ENCODE peak calls at places on chromosome 14, in five cellular contexts. F is keratinocyte, M is HepG2, L is IMR-90, W is neural progenitor cell. V is an unnamed sample.
A peak's percentile ranks its signal among the peaks of the same experiment; 100 is the strongest.

GRCh38 chr14:85534914-85535313 is 5.0 kb downstream of the FLRT2 start:
- DNase-seq in F (no peak), M (no peak), L (no peak), W (peak; percentile 39), V (no peak)

GRCh38 chr14:21978184-21978998 is 304.8 kb upstream of the OR4E1 start:
- DNase-seq in F (no peak), M (peak; percentile 55), L (peak; percentile 15), W (peak; percentile 75), V (peak; percentile 62)

GRCh38 chr14:96055753-96056508 is 16.8 kb downstream of the C14orf132 start:
- DNase-seq in F (no peak), M (no peak), L (no peak), W (no peak), V (no peak)

GRCh38 chr14:65850429-65851145 is 438.1 kb downstream of the FUT8 start:
- DNase-seq in F (no peak), M (no peak), L (no peak), W (no peak), V (peak; percentile 9)

GRCh38 chr14:35964736-35965135 is 138.6 kb downstream of the BRMS1L start:
- DNase-seq in F (no peak), M (no peak), L (no peak), W (no peak), V (no peak)

GRCh38 chr14:35337557-35338255 is 45.5 kb downstream of the PSMA6 start:
- DNase-seq in F (no peak), M (no peak), L (no peak), W (no peak), V (no peak)

GRCh38 chr14:73728106-73729014 is 14.2 kb upstream of the PNMA1 start:
- DNase-seq in F (no peak), M (peak; percentile 60), L (peak; percentile 63), W (peak; percentile 88), V (peak; percentile 88)

GRCh38 chr14:33728010-33728498 is 222.8 kb downstream of the EGLN3 start:
- DNase-seq in F (no peak), M (no peak), L (no peak), W (no peak), V (peak; percentile 70)

GRCh38 chr14:59333668-59334067 is 131.5 kb downstream of the GPR135 start:
- DNase-seq in F (no peak), M (peak; percentile 40), L (peak; percentile 95), W (no peak), V (no peak)

GRCh38 chr14:89226789-89227489 is 190.1 kb downstream of the FOXN3 start:
- DNase-seq in F (no peak), M (no peak), L (no peak), W (no peak), V (no peak)

GRCh38 chr14:52950898-52951729 is at the start of gene FERMT2:
- DNase-seq in F (no peak), M (peak; percentile 79), L (peak; percentile 82), W (peak; percentile 97), V (peak; percentile 83)

GRCh38 chr14:91323031-91323430 is 78.5 kb upstream of the GPR68 start:
- DNase-seq in F (no peak), M (no peak), L (no peak), W (no peak), V (no peak)

GRCh38 chr14:24435192-24435810 is 5.5 kb downstream of the KHNYN start:
- DNase-seq in F (no peak), M (no peak), L (no peak), W (no peak), V (no peak)

GRCh38 chr14:31018057-31018645 is 7.3 kb upstream of the AP4S1 start:
- DNase-seq in F (no peak), M (no peak), L (peak; percentile 4), W (no peak), V (no peak)

GRCh38 chr14:105168093-105168420 is 519 bp downstream of the JAG2 start:
- DNase-seq in F (no peak), M (no peak), L (no peak), W (no peak), V (no peak)

GRCh38 chr14:91223028-91223783 is 21.3 kb downstream of the GPR68 start:
- DNase-seq in F (no peak), M (no peak), L (no peak), W (no peak), V (no peak)

GRCh38 chr14:34039428-34040047 is 88.7 kb upstream of the EGLN3 start:
- DNase-seq in F (no peak), M (peak; percentile 72), L (no peak), W (no peak), V (no peak)

GRCh38 chr14:75150150-75150549 is 23.3 kb upstream of the NEK9 start:
- DNase-seq in F (no peak), M (no peak), L (no peak), W (no peak), V (no peak)

GRCh38 chr14:53401646-53402045 is 248.5 kb upstream of the DDHD1 start:
- DNase-seq in F (no peak), M (no peak), L (no peak), W (no peak), V (no peak)

GRCh38 chr14:50830932-50831703 is at the start of gene NIN:
- DNase-seq in F (no peak), M (peak; percentile 33), L (peak; percentile 73), W (peak; percentile 93), V (peak; percentile 92)

GRCh38 chr14:95480109-95480886 is 36.2 kb downstream of the SYNE3 start:
- DNase-seq in F (no peak), M (no peak), L (peak; percentile 31), W (no peak), V (peak; percentile 58)

GRCh38 chr14:65187421-65188049 is 85.2 kb upstream of the MAX start:
- DNase-seq in F (no peak), M (no peak), L (no peak), W (peak; percentile 59), V (no peak)

GRCh38 chr14:83975435-83976222 is 1554.3 kb upstream of the FLRT2 start:
- DNase-seq in F (no peak), M (no peak), L (peak; percentile 67), W (no peak), V (no peak)

GRCh38 chr14:102868956-102869531 is 53.4 kb upstream of the AMN start:
- DNase-seq in F (no peak), M (no peak), L (no peak), W (no peak), V (no peak)

GRCh38 chr14:98059106-98059505 is 1212.9 kb downstream of the BCL11B start:
- DNase-seq in F (no peak), M (no peak), L (no peak), W (no peak), V (no peak)

GRCh38 chr14:87430810-87431209 is 562.2 kb downstream of the GALC start:
- DNase-seq in F (peak; percentile 48), M (peak; percentile 21), L (peak; percentile 75), W (no peak), V (peak; percentile 29)

GRCh38 chr14:57657487-57657886 is 163.8 kb upstream of the CCDC198 start:
- DNase-seq in F (no peak), M (no peak), L (peak; percentile 16), W (no peak), V (peak; percentile 33)

DNA sequence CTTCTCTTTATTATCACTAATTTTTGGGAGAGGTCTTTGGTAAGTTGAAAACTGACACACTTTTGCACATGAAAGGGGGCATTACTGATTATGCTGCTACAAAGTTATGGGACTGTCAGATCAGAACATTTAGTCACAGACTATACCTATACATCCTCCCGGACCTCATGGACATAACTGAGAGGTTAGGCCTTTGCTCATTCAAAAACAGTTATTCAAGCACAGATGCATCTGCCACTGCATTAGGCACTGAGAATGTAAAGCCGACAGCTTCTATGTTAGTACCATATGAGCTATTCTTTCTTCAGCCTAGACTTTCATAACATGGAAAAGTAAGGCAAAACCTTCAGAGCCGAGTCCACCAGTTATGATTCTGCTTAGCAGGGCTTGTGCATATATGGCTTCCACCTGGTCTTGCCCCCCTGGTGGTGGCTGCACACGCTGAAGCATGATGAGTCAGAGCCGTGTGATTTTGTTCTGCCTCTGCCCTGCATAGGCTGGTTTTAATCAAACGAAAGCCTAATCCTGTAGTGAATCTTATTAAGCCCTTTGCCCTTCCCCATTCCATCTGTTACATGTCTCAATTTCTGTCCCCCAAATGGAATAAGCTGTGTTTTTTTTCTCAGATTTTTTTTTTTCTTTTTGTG is 21.8 kb upstream of the RNU6-8 start:
- DNase-seq in F (no peak), M (peak; percentile 68), L (peak; percentile 54), W (peak; percentile 47), V (peak; percentile 73)
- TF ChIP-seq CTCF in F (peak; percentile 56), M (peak; percentile 64), L (peak; percentile 39), W (peak; percentile 24), V (peak; percentile 61)

DNA sequence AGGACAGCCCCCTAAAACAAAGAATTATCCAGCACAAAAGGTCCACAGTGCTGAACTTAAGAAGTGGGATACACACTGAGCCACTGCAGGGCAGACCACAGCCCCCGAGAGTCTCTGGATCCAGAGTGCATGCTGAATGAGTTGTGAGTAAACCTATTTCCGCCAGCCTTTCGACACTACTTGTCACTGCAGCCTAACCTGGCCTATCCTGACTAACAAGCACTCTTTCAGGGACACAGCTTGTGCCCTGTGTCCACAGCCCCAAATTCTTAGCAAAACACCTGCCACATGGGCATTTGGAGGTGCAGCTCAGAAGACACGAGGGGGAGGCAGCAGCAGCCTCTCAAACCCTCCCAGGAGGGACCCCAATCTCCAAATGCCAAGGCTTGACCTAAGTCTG is 31.3 kb downstream of the ITPK1 start:
- DNase-seq in F (no peak), M (no peak), L (no peak), W (no peak), V (no peak)
- H3K4me2 ChIP-seq in F (no peak overlapping the region), M (no peak overlapping the region), L (no peak overlapping the region), W (no peak overlapping the region), V (no peak overlapping the region)

DNA sequence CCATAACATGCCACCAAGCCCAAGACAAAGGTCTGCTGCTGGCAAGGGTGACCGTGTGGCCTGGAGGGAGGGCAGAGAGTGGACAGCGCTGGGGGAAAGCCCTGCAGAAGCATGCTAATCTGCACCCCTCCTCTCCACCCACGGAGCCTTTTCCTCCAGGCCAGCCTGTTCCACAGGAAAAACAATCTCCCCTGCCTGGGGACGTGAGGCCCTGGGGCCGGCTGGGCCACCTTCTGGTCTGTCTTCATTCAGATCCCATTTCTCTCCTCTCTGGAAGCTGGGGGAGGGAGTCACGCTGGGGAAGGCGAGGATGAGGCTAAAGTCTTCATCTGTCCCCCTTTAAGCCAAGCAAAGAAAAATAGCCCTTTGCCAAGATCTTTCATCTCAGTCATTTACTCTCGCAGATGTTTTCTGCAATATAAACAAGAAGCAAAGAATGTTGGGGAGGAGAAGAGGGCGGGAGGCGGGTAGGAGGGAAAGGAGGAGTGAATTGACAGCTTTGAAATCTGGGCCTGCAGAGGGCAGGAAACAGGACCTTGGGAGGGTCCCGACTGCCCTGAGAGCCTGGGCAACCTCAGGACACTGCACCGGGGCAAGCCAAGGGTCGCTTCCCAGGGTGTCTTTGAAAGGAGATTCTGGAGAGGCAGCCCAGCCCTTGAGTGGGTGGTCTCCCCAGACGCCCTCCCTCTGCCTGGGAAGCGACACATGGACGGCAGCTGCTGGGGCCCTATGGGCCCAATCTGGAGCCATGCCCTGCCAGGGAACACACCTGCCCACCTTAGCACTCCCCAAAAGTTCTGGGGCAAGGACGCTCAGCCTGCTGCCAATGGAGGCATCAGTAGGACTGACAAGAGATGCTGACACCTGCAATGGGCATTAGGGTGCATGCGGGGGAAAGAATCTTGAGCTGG is 133.6 kb downstream of the ZFP36L1 start:
- DNase-seq in F (no peak), M (no peak), L (peak; percentile 61), W (no peak), V (no peak)
- TF ChIP-seq CTCF in F (no peak), M (no peak), L (peak; percentile 5), W (no peak), V (no peak)

DNA sequence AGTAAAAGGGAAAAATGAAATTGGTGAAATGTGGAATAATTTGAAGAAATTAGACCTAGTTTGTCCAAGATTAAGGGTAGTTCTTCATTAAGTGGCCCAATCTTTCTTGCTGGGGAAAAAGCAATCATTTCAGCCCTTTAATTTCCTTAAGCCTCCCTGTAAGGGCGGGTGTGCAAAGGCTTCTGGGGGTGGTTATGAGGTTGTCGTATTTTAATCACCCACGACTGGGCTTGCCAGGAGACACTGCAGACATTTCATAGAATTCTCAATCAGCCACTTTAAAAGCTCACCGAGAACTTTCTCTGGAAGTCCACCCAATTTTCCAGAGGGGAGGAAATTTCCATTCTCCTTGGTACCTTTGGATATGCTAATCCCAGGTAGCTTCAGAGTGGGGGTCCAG is 43.4 kb downstream of the DLK1 start:
- DNase-seq in F (no peak), M (no peak), L (no peak), W (no peak), V (no peak)
- H3K4me2 ChIP-seq in F (no peak overlapping the region), M (no peak overlapping the region), L (no peak overlapping the region), W (no peak overlapping the region), V (no peak overlapping the region)

V was measured in PC-3.